ENCODE peak calls at places on chromosomes 13 and 19, in five cellular contexts. One of them, this sample, is unnamed.

GRCh38 chr19:47243364-47243775 is 12.4 kb upstream of the BBC3 start:
- DNase-seq in A549: no peak
- DNase-seq in heart left ventricle: no peak
- DNase-seq in neural progenitor cell: no peak
- DNase-seq in ovary: no peak
- DNase-seq in this sample: no peak

GRCh38 chr19:12603714-12604113 is 6.9 kb downstream of the ZNF490 start:
- DNase-seq in ovary: no peak
- DNase-seq in neural progenitor cell: no peak
- DNase-seq in A549: no peak
- DNase-seq in heart left ventricle: no peak
- DNase-seq in this sample: no peak

GRCh38 chr13:112954488-112955270 is 14.3 kb upstream of the MCF2L start:
- DNase-seq in A549: no peak
- DNase-seq in neural progenitor cell: no peak
- DNase-seq in heart left ventricle: no peak
- DNase-seq in ovary: no peak
- DNase-seq in this sample: no peak

GRCh38 chr19:4154571-4155312 is 1.3 kb downstream of the CREB3L3 start:
- DNase-seq in A549: no peak
- DNase-seq in heart left ventricle: no peak
- DNase-seq in neural progenitor cell: no peak
- DNase-seq in ovary: no peak
- DNase-seq in this sample: no peak

GRCh38 chr13:65725001-65725400 is 1505.1 kb downstream of the PCDH9 start:
- DNase-seq in A549: no peak
- DNase-seq in heart left ventricle: no peak
- DNase-seq in ovary: no peak
- DNase-seq in neural progenitor cell: no peak
- DNase-seq in this sample: no peak

GRCh38 chr13:70568571-70568970 is 460.3 kb upstream of the KLHL1 start:
- DNase-seq in neural progenitor cell: peak; percentile 53
- DNase-seq in A549: peak; percentile 45
- DNase-seq in heart left ventricle: no peak
- DNase-seq in ovary: no peak
- DNase-seq in this sample: peak; percentile 20

GRCh38 chr13:29294869-29295268 is 300.6 kb downstream of the SLC7A1 start:
- DNase-seq in A549: no peak
- DNase-seq in neural progenitor cell: no peak
- DNase-seq in heart left ventricle: no peak
- DNase-seq in ovary: no peak
- DNase-seq in this sample: no peak

GRCh38 chr13:40172878-40173277 is 493.6 kb downstream of the FOXO1 start:
- DNase-seq in A549: no peak
- DNase-seq in ovary: no peak
- DNase-seq in neural progenitor cell: no peak
- DNase-seq in heart left ventricle: no peak
- DNase-seq in this sample: no peak

GRCh38 chr13:113729329-113730019 is 29.6 kb upstream of the TMEM255B start:
- DNase-seq in heart left ventricle: no peak
- DNase-seq in ovary: no peak
- DNase-seq in neural progenitor cell: no peak
- DNase-seq in A549: peak; percentile 31
- DNase-seq in this sample: no peak

GRCh38 chr13:36885901-36886300 is 34.1 kb downstream of the SMAD9 start:
- DNase-seq in heart left ventricle: no peak
- DNase-seq in ovary: no peak
- DNase-seq in A549: no peak
- DNase-seq in neural progenitor cell: no peak
- DNase-seq in this sample: no peak

GRCh38 chr13:113489171-113489548 is 1.4 kb downstream of the DCUN1D2 start:
- DNase-seq in A549: no peak
- DNase-seq in neural progenitor cell: peak; percentile 63
- DNase-seq in ovary: no peak
- DNase-seq in heart left ventricle: no peak
- DNase-seq in this sample: no peak

DNA sequence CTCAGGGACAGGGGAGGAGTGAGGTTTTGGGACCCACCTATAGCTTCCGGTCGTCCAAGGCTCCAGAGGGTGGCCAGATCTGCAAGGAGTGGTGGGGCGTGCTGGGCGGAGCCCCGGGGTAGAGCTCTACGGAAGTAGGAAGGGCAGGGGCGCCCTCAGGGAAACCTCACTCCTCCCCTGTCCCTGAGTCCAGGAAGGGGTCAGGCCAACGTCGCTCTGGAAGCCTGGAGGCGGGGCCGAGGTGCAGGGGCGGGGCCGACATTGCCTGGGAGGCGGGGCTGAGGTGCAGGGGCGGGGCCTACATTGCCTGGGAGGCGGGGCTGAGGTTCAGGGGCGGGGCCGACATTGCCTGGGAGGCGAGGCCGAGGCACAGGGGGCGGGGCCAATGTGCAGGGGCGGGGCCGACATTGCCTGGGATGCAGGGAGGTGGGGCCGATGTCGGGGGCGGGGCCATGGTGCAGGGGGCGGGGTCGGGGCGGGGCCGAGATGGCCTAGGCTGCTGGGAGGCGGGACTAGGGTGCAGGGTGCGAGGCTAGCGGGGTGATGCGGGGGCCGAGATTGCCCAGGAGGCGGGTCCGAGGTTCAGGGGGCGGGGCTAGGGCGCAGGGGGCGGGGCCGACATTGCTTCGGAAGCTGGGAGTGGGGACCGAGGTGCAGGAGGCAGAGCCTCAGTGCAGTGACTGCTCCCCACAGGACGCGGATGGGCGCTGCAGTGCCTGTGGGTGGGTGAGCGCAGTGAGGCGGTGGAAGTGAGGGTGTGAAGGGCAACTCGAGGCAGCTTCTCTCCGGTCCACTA is 4.9 kb upstream of the PALM start:
- DNase-seq in A549: peak; percentile 85
- DNase-seq in neural progenitor cell: peak; percentile 86
- DNase-seq in heart left ventricle: peak; percentile 74
- DNase-seq in ovary: peak; percentile 88
- DNase-seq in this sample: no peak
- H3K4me3 ChIP-seq in A549: peak overlapping the region; percentile 34
- H3K4me3 ChIP-seq in neural progenitor cell: no peak overlapping the region
- H3K4me3 ChIP-seq in heart left ventricle: peak overlapping the region; percentile 36
- H3K4me3 ChIP-seq in ovary: peak overlapping the region; percentile 7
- H3K4me3 ChIP-seq in this sample: peak overlapping the region; percentile 51

GRCh38 chr19:40502647-40503046 is 35.8 kb downstream of the SPTBN4 start:
- DNase-seq in A549: peak; percentile 76
- DNase-seq in heart left ventricle: no peak
- DNase-seq in neural progenitor cell: peak; percentile 27
- DNase-seq in ovary: no peak
- DNase-seq in this sample: no peak
- TF ChIP-seq CTCF in A549: peak; percentile 31
- TF ChIP-seq CTCF in heart left ventricle: no peak
- TF ChIP-seq CTCF in neural progenitor cell: peak; percentile 19
- TF ChIP-seq CTCF in ovary: no peak
- TF ChIP-seq CTCF in this sample: peak; percentile 15

GRCh38 chr19:1073956-1074511 is 7.1 kb downstream of the ARHGAP45 start:
- DNase-seq in A549: no peak
- DNase-seq in ovary: no peak
- DNase-seq in neural progenitor cell: no peak
- DNase-seq in heart left ventricle: no peak
- DNase-seq in this sample: no peak
- H3K4me3 ChIP-seq in A549: peak overlapping the region; percentile 61
- H3K4me3 ChIP-seq in ovary: no peak overlapping the region
- H3K4me3 ChIP-seq in neural progenitor cell: no peak overlapping the region
- H3K4me3 ChIP-seq in heart left ventricle: no peak overlapping the region
- H3K4me3 ChIP-seq in this sample: no peak overlapping the region

GRCh38 chr19:49939721-49940481 is 10.6 kb upstream of the NUP62 start:
- DNase-seq in heart left ventricle: no peak
- DNase-seq in neural progenitor cell: no peak
- DNase-seq in A549: peak; percentile 31
- DNase-seq in ovary: no peak
- DNase-seq in this sample: no peak
- TF ChIP-seq CTCF in heart left ventricle: no peak
- TF ChIP-seq CTCF in neural progenitor cell: peak; percentile 10
- TF ChIP-seq CTCF in A549: no peak
- TF ChIP-seq CTCF in ovary: no peak
- TF ChIP-seq CTCF in this sample: peak; percentile 31

DNA sequence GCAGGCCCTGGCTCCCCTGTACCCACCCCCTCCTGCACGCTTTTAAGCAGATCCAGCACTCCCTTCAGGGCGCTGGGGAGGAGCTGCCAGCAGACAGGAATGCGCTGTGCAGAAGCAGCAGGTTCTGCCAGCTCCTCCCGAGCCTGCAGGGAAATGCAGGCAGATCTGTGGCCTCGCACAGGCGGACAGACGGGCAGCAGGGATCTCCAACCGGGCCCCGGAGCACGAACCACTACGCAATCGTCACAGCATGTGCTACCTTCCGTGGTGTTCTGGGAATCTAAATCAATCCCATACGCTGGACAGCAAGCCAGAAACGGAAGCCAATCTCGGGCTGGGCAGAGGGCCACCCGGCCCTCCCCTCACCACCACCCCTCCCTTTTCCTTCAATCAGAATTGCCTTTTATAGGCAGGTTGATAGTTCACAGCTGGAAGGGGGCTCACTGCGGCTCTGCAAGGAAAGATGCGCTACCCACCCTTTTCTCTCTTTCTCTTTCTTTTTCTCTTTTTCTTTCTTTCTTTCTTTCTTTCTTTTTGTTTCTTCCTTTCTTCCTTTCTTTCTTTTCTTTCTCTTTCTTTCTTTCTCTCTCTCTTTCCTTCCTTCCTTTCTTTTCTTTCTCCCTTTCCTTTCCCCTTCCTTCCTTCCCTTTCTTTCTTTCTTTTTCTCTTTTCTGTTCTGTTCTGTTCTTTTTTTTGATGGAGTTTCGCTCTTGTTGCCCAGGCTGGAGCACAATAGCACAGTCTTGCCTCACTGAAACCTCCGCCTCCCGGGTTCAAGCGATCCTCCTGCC is 99.9 kb downstream of the GNG7 start:
- DNase-seq in A549: no peak
- DNase-seq in ovary: peak; percentile 88
- DNase-seq in heart left ventricle: peak; percentile 82
- DNase-seq in neural progenitor cell: peak; percentile 80
- DNase-seq in this sample: no peak
- H3K4me3 ChIP-seq in A549: no peak overlapping the region
- H3K4me3 ChIP-seq in ovary: peak overlapping the region; percentile 38
- H3K4me3 ChIP-seq in heart left ventricle: peak overlapping the region; percentile 19
- H3K4me3 ChIP-seq in neural progenitor cell: peak overlapping the region; percentile 30
- H3K4me3 ChIP-seq in this sample: peak overlapping the region; percentile 40

This sample was measured in epithelial cell of proximal tubule.